ENCODE peak calls at places on chromosomes 3 and 15, in eight cellular contexts. L is cardiac fibroblast, A is HFF-Myc, U is thoracic aorta, Z is nephron progenitor cell, I is testis, H is coronary artery, O is bronchial epithelial cell. Y is an unnamed sample.
A peak's percentile ranks its signal among the peaks of the same experiment; 100 is the strongest.

GRCh38 chr15:90190606-90191343 is 10.4 kb upstream of the SEMA4B start:
- DNase-seq in L (no peak), A (no peak), U (no peak), Z (no peak), I (no peak), H (no peak), O (peak; percentile 88), Y (no peak)

GRCh38 chr15:90037961-90038633 is 37.0 kb downstream of the ZNF710 start:
- DNase-seq in L (peak; percentile 58), A (no peak), U (no peak), Z (no peak), I (no peak), H (no peak), O (peak; percentile 49), Y (no peak)

GRCh38 chr3:82143661-82144405 is 382.4 kb upstream of the GBE1 start:
- DNase-seq in L (peak; percentile 15), A (no peak), U (no peak), Z (no peak), I (no peak), H (no peak), O (peak; percentile 95), Y (no peak)

GRCh38 chr3:133040696-133041523 is 2.7 kb downstream of the TMEM108 start:
- DNase-seq in L (peak; percentile 83), A (peak; percentile 41), U (peak; percentile 16), Z (peak; percentile 84), I (peak; percentile 81), H (no peak), O (peak; percentile 55), Y (peak; percentile 85)

GRCh38 chr3:134641671-134642300 is 9.0 kb downstream of the KY start:
- DNase-seq in L (no peak), A (no peak), U (no peak), Z (no peak), I (no peak), H (peak; percentile 29), O (no peak), Y (no peak)

GRCh38 chr3:197549261-197549885 is 6.4 kb downstream of the BDH1 start:
- DNase-seq in L (no peak), A (no peak), U (no peak), Z (no peak), I (no peak), H (no peak), O (no peak), Y (no peak)

GRCh38 chr3:160473978-160474377 is 24.4 kb upstream of the TRIM59 start:
- DNase-seq in L (peak; percentile 95), A (peak; percentile 97), U (no peak), Z (no peak), I (no peak), H (no peak), O (peak; percentile 86), Y (no peak)

GRCh38 chr15:65083262-65083701 is 6.7 kb downstream of the KBTBD13 start:
- DNase-seq in L (peak; percentile 42), A (no peak), U (no peak), Z (peak; percentile 45), I (peak; percentile 61), H (no peak), O (no peak), Y (peak; percentile 28)

GRCh38 chr15:63056843-63057242 is 14.3 kb downstream of the TPM1 start:
- DNase-seq in L (peak; percentile 50), A (no peak), U (no peak), Z (no peak), I (peak; percentile 74), H (no peak), O (no peak), Y (no peak)

GRCh38 chr3:134249935-134250716 is 533 bp downstream of the RYK start:
- DNase-seq in L (peak; percentile 29), A (no peak), U (peak; percentile 5), Z (peak; percentile 78), I (peak; percentile 66), H (peak; percentile 79), O (peak; percentile 22), Y (peak; percentile 51)

GRCh38 chr3:146503459-146504202 is 34.3 kb upstream of the PLSCR2 start:
- DNase-seq in L (peak; percentile 98), A (peak; percentile 61), U (no peak), Z (no peak), I (no peak), H (no peak), O (peak; percentile 95), Y (no peak)

DNA sequence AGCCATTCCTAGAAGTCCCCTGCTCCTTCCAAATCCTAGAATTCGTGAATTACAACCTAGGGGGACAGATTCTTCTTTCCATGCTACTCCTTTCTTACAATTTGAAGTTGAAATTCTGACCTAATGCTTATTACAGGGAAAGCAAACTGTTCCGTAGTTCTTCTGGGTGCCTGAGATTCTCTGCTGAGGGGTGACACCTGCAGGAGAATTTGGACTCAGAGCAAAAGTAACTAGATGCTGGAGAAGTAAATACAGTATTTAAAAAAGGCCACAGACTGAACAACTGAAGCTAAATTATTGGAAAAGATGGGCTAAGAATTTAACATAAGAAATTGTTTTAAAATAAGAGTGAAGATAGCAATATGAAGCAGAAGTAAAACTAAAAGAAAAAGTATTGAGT is 37.9 kb downstream of the ACAD9 start:
- DNase-seq in L (no peak), A (no peak), U (no peak), Z (no peak), I (peak; percentile 24), H (no peak), O (no peak), Y (no peak)
- TF ChIP-seq CTCF in L (no peak), A (no peak), U (no peak), Z (no peak), I (no peak), H (no peak), O (no peak), Y (no peak)

GRCh38 chr3:58306662-58307286 is 454 bp downstream of the HTD2 start:
- DNase-seq in L (peak; percentile 49), A (no peak), U (no peak), Z (peak; percentile 40), I (peak; percentile 51), H (no peak), O (peak; percentile 47), Y (no peak)
- TF ChIP-seq CTCF in L (peak; percentile 27), A (no peak), U (no peak), Z (no peak), I (peak; percentile 17), H (no peak), O (peak; percentile 42), Y (no peak)

GRCh38 chr3:141050576-141050912 is 603 bp upstream of the SPSB4 start:
- DNase-seq in L (no peak), A (no peak), U (no peak), Z (no peak), I (no peak), H (no peak), O (no peak), Y (no peak)

GRCh38 chr3:141051641-141052569 is 758 bp downstream of the SPSB4 start:
- DNase-seq in L (peak; percentile 32), A (no peak), U (no peak), Z (peak; percentile 73), I (no peak), H (peak; percentile 55), O (peak; percentile 8), Y (peak; percentile 58)

GRCh38 chr3:141052570-141053069 is 1.5 kb downstream of the SPSB4 start:
- DNase-seq in L (no peak), A (no peak), U (no peak), Z (peak; percentile 74), I (no peak), H (peak; percentile 33), O (no peak), Y (peak; percentile 56)

GRCh38 chr3:141049681-141050080 is 1.5 kb upstream of the SPSB4 start:
- DNase-seq in L (no peak), A (no peak), U (no peak), Z (no peak), I (no peak), H (no peak), O (no peak), Y (no peak)

DNA sequence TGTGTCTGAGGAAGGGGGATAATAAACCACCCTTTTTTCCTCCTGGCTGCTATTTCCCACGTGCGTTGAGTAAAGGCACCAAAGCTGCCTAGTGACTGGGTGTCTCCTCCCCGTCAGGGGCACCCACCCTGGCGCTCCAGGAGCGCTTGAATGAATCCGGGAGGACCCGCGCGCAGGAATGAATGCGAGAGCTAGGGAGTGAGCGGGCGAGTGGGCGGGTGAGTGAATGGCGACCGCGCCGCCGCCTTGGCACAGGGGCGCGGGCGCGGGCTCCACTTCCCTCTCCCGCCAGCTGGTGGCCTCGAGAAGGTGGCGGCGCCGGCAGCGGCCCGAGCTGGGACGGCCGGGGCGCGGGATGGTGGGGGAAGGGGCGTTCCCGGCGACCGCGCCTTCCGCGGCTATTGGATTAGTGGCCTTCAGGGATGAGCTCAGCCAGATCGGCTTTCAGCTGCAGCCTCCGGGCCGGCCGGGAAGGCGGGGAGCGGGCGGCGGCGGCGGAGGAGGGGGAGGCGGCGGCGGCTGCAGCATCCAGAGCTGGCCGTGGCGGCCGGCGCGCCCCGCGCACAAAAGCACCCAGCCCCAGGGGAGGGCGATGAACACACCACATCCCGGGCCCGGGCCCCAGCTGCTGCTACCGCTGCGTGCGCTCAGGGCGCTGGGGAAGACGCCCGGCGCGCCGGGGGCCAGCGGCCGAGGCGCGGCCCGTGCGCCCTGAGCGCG is at the start of gene SPSB4:
- DNase-seq in L (peak; percentile 27), A (no peak), U (peak; percentile 20), Z (peak; percentile 92), I (peak; percentile 50), H (no peak), O (peak; percentile 25), Y (peak; percentile 85)
- TF ChIP-seq CTCF in L (no peak), A (no peak), U (peak; percentile 72), Z (peak; percentile 51), I (no peak), H (peak; percentile 16), O (peak; percentile 22), Y (peak; percentile 66)

GRCh38 chr15:100588638-100589242 is 13.2 kb downstream of the LINS1 start:
- DNase-seq in L (peak; percentile 36), A (no peak), U (no peak), Z (no peak), I (no peak), H (no peak), O (no peak), Y (no peak)
- TF ChIP-seq CTCF in L (no peak), A (no peak), U (no peak), Z (no peak), I (no peak), H (no peak), O (no peak), Y (no peak)

GRCh38 chr3:48446425-48447193 is at the start of gene ATRIP:
- DNase-seq in L (peak; percentile 83), A (no peak), U (peak; percentile 55), Z (peak; percentile 94), I (peak; percentile 93), H (peak; percentile 94), O (peak; percentile 70), Y (peak; percentile 90)
- TF ChIP-seq CTCF in L (no peak), A (no peak), U (no peak), Z (no peak), I (peak; percentile 4), H (no peak), O (peak; percentile 3), Y (no peak)

DNA sequence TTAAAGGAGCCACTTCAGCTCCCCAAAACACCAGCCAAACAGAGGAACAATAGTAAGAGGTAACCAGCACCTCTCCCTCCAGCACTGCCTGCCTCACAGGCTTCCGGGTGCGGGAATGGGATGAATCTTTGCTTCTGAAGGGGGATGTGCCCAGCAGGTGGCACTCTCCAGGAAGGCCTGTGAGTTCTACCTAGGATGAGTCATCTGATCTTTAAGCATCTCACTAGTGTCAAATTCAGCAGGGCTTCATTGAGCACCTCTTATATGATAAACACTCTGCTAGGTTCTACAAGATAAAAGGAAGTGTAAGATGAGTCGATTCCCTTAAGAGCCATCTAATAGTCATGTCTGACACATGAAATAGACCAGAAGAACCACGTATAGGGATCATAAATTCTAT is 237.4 kb upstream of the UMPS start:
- DNase-seq in L (peak; percentile 29), A (no peak), U (no peak), Z (peak; percentile 13), I (peak; percentile 49), H (no peak), O (peak; percentile 83), Y (no peak)
- TF ChIP-seq CTCF in L (peak; percentile 22), A (peak; percentile 53), U (peak; percentile 21), Z (peak; percentile 16), I (no peak), H (no peak), O (peak; percentile 80), Y (peak; percentile 55)